ENCODE peak calls at places on chromosomes 1 and 21, in seven cellular contexts. One of them, this sample, is unnamed.
A peak's percentile ranks its signal among the peaks of the same experiment; 100 is the strongest.

GRCh38 chr1:29551123-29551522 is 314.8 kb downstream of the PTPRU start:
- DNase-seq in PC-3: no peak
- DNase-seq in astrocyte: no peak
- DNase-seq in MM.1S: no peak
- DNase-seq in fibroblast of lung: no peak
- DNase-seq in DND-41: no peak
- DNase-seq in hepatocyte: no peak
- DNase-seq in this sample: no peak

GRCh38 chr1:20124451-20125057 is 5.2 kb upstream of the PLA2G2D start:
- DNase-seq in astrocyte: peak; percentile 86
- DNase-seq in MM.1S: no peak
- DNase-seq in hepatocyte: peak; percentile 57
- DNase-seq in fibroblast of lung: peak; percentile 69
- DNase-seq in DND-41: no peak
- DNase-seq in PC-3: peak; percentile 95
- DNase-seq in this sample: no peak

GRCh38 chr21:44758141-44758561 is 43.5 kb downstream of the UBE2G2 start:
- DNase-seq in PC-3: no peak
- DNase-seq in hepatocyte: no peak
- DNase-seq in astrocyte: no peak
- DNase-seq in MM.1S: no peak
- DNase-seq in DND-41: no peak
- DNase-seq in fibroblast of lung: no peak
- DNase-seq in this sample: no peak

GRCh38 chr1:32893198-32894018 is 7.1 kb downstream of the HPCA start:
- DNase-seq in astrocyte: peak; percentile 15
- DNase-seq in PC-3: no peak
- DNase-seq in DND-41: no peak
- DNase-seq in fibroblast of lung: no peak
- DNase-seq in hepatocyte: peak; percentile 65
- DNase-seq in MM.1S: no peak
- DNase-seq in this sample: peak; percentile 86

GRCh38 chr1:205928256-205928655 is 15.0 kb downstream of the SLC26A9 start:
- DNase-seq in DND-41: no peak
- DNase-seq in PC-3: no peak
- DNase-seq in astrocyte: no peak
- DNase-seq in MM.1S: no peak
- DNase-seq in fibroblast of lung: no peak
- DNase-seq in hepatocyte: no peak
- DNase-seq in this sample: no peak

GRCh38 chr1:213724640-213725536 is 262.9 kb upstream of the PROX1 start:
- DNase-seq in PC-3: no peak
- DNase-seq in MM.1S: no peak
- DNase-seq in fibroblast of lung: peak; percentile 17
- DNase-seq in hepatocyte: peak; percentile 54
- DNase-seq in DND-41: no peak
- DNase-seq in astrocyte: peak; percentile 17
- DNase-seq in this sample: peak; percentile 33

GRCh38 chr1:229238674-229239415 is 32.1 kb upstream of the RAB4A start:
- DNase-seq in astrocyte: no peak
- DNase-seq in hepatocyte: no peak
- DNase-seq in DND-41: no peak
- DNase-seq in fibroblast of lung: no peak
- DNase-seq in PC-3: no peak
- DNase-seq in MM.1S: no peak
- DNase-seq in this sample: no peak

GRCh38 chr1:19076841-19077616 is 120.6 kb upstream of the IFFO2 start:
- DNase-seq in fibroblast of lung: no peak
- DNase-seq in MM.1S: no peak
- DNase-seq in PC-3: no peak
- DNase-seq in DND-41: no peak
- DNase-seq in astrocyte: no peak
- DNase-seq in hepatocyte: no peak
- DNase-seq in this sample: no peak

GRCh38 chr1:114299331-114300005 is 145.8 kb upstream of the SYT6 start:
- DNase-seq in hepatocyte: no peak
- DNase-seq in MM.1S: no peak
- DNase-seq in astrocyte: no peak
- DNase-seq in fibroblast of lung: peak; percentile 78
- DNase-seq in PC-3: no peak
- DNase-seq in DND-41: no peak
- DNase-seq in this sample: no peak

GRCh38 chr1:203777596-203777995 is 12.6 kb downstream of the LAX1 start:
- DNase-seq in PC-3: no peak
- DNase-seq in fibroblast of lung: no peak
- DNase-seq in MM.1S: no peak
- DNase-seq in astrocyte: no peak
- DNase-seq in DND-41: no peak
- DNase-seq in hepatocyte: no peak
- DNase-seq in this sample: no peak

GRCh38 chr1:25867210-25867991 is 8.1 kb downstream of the PAQR7 start:
- DNase-seq in astrocyte: no peak
- DNase-seq in PC-3: no peak
- DNase-seq in DND-41: no peak
- DNase-seq in fibroblast of lung: no peak
- DNase-seq in hepatocyte: no peak
- DNase-seq in MM.1S: no peak
- DNase-seq in this sample: peak; percentile 58

GRCh38 chr1:87696483-87696882 is 367.8 kb downstream of the LMO4 start:
- DNase-seq in astrocyte: no peak
- DNase-seq in fibroblast of lung: no peak
- DNase-seq in DND-41: no peak
- DNase-seq in PC-3: no peak
- DNase-seq in MM.1S: no peak
- DNase-seq in hepatocyte: no peak
- DNase-seq in this sample: no peak

GRCh38 chr1:206812456-206812855 is 40.2 kb upstream of the IL10 start:
- DNase-seq in MM.1S: no peak
- DNase-seq in DND-41: no peak
- DNase-seq in hepatocyte: no peak
- DNase-seq in PC-3: no peak
- DNase-seq in fibroblast of lung: no peak
- DNase-seq in astrocyte: no peak
- DNase-seq in this sample: no peak

GRCh38 chr1:187001198-187001904 is 172.6 kb downstream of the PLA2G4A start:
- DNase-seq in DND-41: no peak
- DNase-seq in astrocyte: peak; percentile 96
- DNase-seq in PC-3: peak; percentile 61
- DNase-seq in fibroblast of lung: peak; percentile 85
- DNase-seq in hepatocyte: no peak
- DNase-seq in MM.1S: no peak
- DNase-seq in this sample: no peak

GRCh38 chr1:115828101-115829022 is 12.6 kb downstream of the NHLH2 start:
- DNase-seq in DND-41: no peak
- DNase-seq in fibroblast of lung: peak; percentile 23
- DNase-seq in PC-3: no peak
- DNase-seq in MM.1S: no peak
- DNase-seq in hepatocyte: peak; percentile 59
- DNase-seq in astrocyte: no peak
- DNase-seq in this sample: peak; percentile 78

GRCh38 chr1:8133657-8134430 is 107.7 kb upstream of the ERRFI1 start:
- DNase-seq in fibroblast of lung: peak; percentile 98
- DNase-seq in MM.1S: no peak
- DNase-seq in PC-3: peak; percentile 40
- DNase-seq in DND-41: no peak
- DNase-seq in hepatocyte: no peak
- DNase-seq in astrocyte: peak; percentile 98
- DNase-seq in this sample: no peak
- H2AFZ ChIP-seq in fibroblast of lung: no peak overlapping the region
- H2AFZ ChIP-seq in MM.1S: no peak overlapping the region
- H2AFZ ChIP-seq in PC-3: no peak overlapping the region
- H2AFZ ChIP-seq in DND-41: no peak overlapping the region
- H2AFZ ChIP-seq in hepatocyte: no peak overlapping the region
- H2AFZ ChIP-seq in astrocyte: no peak overlapping the region
- H2AFZ ChIP-seq in this sample: no peak overlapping the region

DNA sequence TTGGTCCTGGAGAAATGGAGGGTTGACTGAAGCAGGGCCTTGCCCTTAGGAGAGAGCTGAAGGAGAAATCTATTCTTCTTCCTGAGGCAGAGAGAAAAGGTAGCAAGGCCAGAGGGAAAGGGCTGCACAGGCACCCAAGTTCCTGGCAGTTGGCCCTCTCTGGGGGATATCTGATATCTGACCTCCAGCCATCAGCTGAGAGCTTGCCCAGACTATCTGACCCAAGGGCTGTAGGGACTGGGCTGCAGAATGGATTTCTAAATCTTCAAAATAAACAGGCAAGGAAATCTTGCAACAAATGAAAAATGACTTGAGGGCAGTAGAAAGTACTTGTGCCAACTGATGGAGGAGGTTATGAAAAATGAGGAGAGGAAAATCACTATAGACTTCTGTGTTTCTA is 498 bp upstream of the CLCA2 start:
- DNase-seq in fibroblast of lung: no peak
- DNase-seq in MM.1S: no peak
- DNase-seq in DND-41: no peak
- DNase-seq in astrocyte: no peak
- DNase-seq in PC-3: no peak
- DNase-seq in hepatocyte: no peak
- DNase-seq in this sample: no peak
- H2AFZ ChIP-seq in fibroblast of lung: no peak overlapping the region
- H2AFZ ChIP-seq in MM.1S: no peak overlapping the region
- H2AFZ ChIP-seq in DND-41: no peak overlapping the region
- H2AFZ ChIP-seq in astrocyte: no peak overlapping the region
- H2AFZ ChIP-seq in PC-3: no peak overlapping the region
- H2AFZ ChIP-seq in hepatocyte: no peak overlapping the region
- H2AFZ ChIP-seq in this sample: no peak overlapping the region

DNA sequence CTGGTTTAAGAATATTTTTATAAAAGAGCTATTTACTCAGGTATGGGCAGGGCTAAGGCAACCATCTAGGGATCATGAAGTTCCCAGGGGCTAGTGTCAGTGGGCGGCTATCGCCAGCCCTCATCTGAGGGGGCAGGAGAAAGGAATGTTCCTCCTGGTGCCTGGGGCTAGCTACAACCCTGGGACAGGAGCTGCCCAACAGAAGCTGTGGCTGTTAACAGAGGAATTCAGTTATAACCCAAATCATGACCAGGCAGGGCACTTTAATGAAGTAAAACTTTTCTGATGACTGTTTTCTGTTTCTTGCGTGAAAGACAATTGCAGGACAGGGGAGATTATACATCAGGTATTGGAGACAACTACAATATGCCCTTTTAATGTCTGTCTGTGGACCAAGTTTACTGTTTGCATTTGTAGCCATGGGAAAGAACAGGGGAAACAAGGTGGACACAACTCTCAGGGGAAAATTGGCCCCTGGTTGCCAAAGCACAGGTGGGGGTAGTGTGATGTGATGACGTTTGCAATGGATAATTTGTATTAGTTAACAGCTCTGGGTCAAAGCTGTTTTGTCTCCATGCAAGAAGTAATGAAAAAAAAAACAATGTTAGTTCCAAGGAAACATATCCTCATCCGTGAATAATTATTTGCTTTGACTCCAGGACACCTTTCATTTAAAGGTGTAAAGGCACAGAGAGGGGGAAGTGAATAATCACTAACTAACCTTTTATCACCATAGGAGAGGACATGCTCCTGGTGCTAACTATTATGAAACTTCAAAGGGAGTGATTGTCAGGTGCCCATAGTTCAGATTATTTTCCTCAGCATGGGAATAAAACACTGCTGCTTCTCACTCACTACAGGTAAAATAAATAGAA is 105.2 kb downstream of the TSEN15 start:
- DNase-seq in DND-41: no peak
- DNase-seq in astrocyte: peak; percentile 17
- DNase-seq in hepatocyte: no peak
- DNase-seq in fibroblast of lung: no peak
- DNase-seq in MM.1S: no peak
- DNase-seq in PC-3: no peak
- DNase-seq in this sample: peak; percentile 19
- H2AFZ ChIP-seq in DND-41: no peak overlapping the region
- H2AFZ ChIP-seq in astrocyte: no peak overlapping the region
- H2AFZ ChIP-seq in hepatocyte: no peak overlapping the region
- H2AFZ ChIP-seq in fibroblast of lung: no peak overlapping the region
- H2AFZ ChIP-seq in MM.1S: no peak overlapping the region
- H2AFZ ChIP-seq in PC-3: no peak overlapping the region
- H2AFZ ChIP-seq in this sample: no peak overlapping the region

GRCh38 chr1:8112611-8113256 is 86.6 kb upstream of the ERRFI1 start:
- DNase-seq in PC-3: no peak
- DNase-seq in DND-41: no peak
- DNase-seq in astrocyte: no peak
- DNase-seq in MM.1S: no peak
- DNase-seq in hepatocyte: no peak
- DNase-seq in fibroblast of lung: no peak
- DNase-seq in this sample: no peak

GRCh38 chr1:8111560-8111959 is 85.5 kb upstream of the ERRFI1 start:
- DNase-seq in DND-41: no peak
- DNase-seq in MM.1S: no peak
- DNase-seq in PC-3: peak; percentile 54
- DNase-seq in astrocyte: no peak
- DNase-seq in fibroblast of lung: no peak
- DNase-seq in hepatocyte: no peak
- DNase-seq in this sample: no peak

GRCh38 chr1:8115031-8115768 is 89.1 kb upstream of the ERRFI1 start:
- DNase-seq in astrocyte: no peak
- DNase-seq in PC-3: no peak
- DNase-seq in hepatocyte: no peak
- DNase-seq in DND-41: no peak
- DNase-seq in fibroblast of lung: no peak
- DNase-seq in MM.1S: no peak
- DNase-seq in this sample: no peak

GRCh38 chr1:8115769-8116167 is 89.7 kb upstream of the ERRFI1 start:
- DNase-seq in fibroblast of lung: no peak
- DNase-seq in DND-41: no peak
- DNase-seq in astrocyte: no peak
- DNase-seq in PC-3: no peak
- DNase-seq in MM.1S: no peak
- DNase-seq in hepatocyte: no peak
- DNase-seq in this sample: no peak

GRCh38 chr1:8113257-8114220 is 87.4 kb upstream of the ERRFI1 start:
- DNase-seq in MM.1S: no peak
- DNase-seq in hepatocyte: no peak
- DNase-seq in DND-41: no peak
- DNase-seq in astrocyte: no peak
- DNase-seq in PC-3: no peak
- DNase-seq in fibroblast of lung: no peak
- DNase-seq in this sample: no peak
- H2AFZ ChIP-seq in MM.1S: no peak overlapping the region
- H2AFZ ChIP-seq in hepatocyte: no peak overlapping the region
- H2AFZ ChIP-seq in DND-41: no peak overlapping the region
- H2AFZ ChIP-seq in astrocyte: peak overlapping the region; percentile 39
- H2AFZ ChIP-seq in PC-3: no peak overlapping the region
- H2AFZ ChIP-seq in fibroblast of lung: peak overlapping the region; percentile 41
- H2AFZ ChIP-seq in this sample: peak overlapping the region; percentile 78

GRCh38 chr1:2214541-2215241 is 13.4 kb upstream of the SKI start:
- DNase-seq in MM.1S: no peak
- DNase-seq in astrocyte: no peak
- DNase-seq in fibroblast of lung: peak; percentile 20
- DNase-seq in PC-3: no peak
- DNase-seq in DND-41: no peak
- DNase-seq in hepatocyte: no peak
- DNase-seq in this sample: no peak
- H2AFZ ChIP-seq in MM.1S: no peak overlapping the region
- H2AFZ ChIP-seq in astrocyte: peak overlapping the region; percentile 89
- H2AFZ ChIP-seq in fibroblast of lung: peak overlapping the region; percentile 70
- H2AFZ ChIP-seq in PC-3: no peak overlapping the region
- H2AFZ ChIP-seq in DND-41: no peak overlapping the region
- H2AFZ ChIP-seq in hepatocyte: no peak overlapping the region
- H2AFZ ChIP-seq in this sample: no peak overlapping the region

GRCh38 chr1:241635556-241636179 is 4.5 kb downstream of the CHML start:
- DNase-seq in DND-41: no peak
- DNase-seq in MM.1S: no peak
- DNase-seq in hepatocyte: no peak
- DNase-seq in PC-3: no peak
- DNase-seq in fibroblast of lung: no peak
- DNase-seq in astrocyte: no peak
- DNase-seq in this sample: no peak
- H2AFZ ChIP-seq in DND-41: no peak overlapping the region
- H2AFZ ChIP-seq in MM.1S: no peak overlapping the region
- H2AFZ ChIP-seq in hepatocyte: no peak overlapping the region
- H2AFZ ChIP-seq in PC-3: no peak overlapping the region
- H2AFZ ChIP-seq in fibroblast of lung: no peak overlapping the region
- H2AFZ ChIP-seq in astrocyte: no peak overlapping the region
- H2AFZ ChIP-seq in this sample: no peak overlapping the region

This sample was measured in neural progenitor cell.